ENCODE peak calls at places on chromosomes 11 and 22, in ten cellular contexts. Y is amniotic stem cell; P is kidney epithelial cell; Q is activated T-cell treated with anti-CD3 and anti-CD28 coated beads for 24 hours; N is CD4-positive, alpha-beta T cell; R is stimulated activated CD4-positive, alpha-beta T cell treated with anti-CD3 and anti-CD28 coated beads, Interleukin-15, amount 100 ng/mL, for 24 hours; X is fibroblast of mammary gland; E is astrocyte of the cerebellum; I is left colon; C is NCI-H2081 treated with DMSO at 0.1 percent for 48 hours. Z is an unnamed sample.

GRCh38 chr11:101010899-101011298 is 118.7 kb downstream of the PGR start:
- DNase-seq in N (no peak), X (peak), I (no peak), E (no peak), Y (no peak), R (no peak), Q (no peak), P (no peak), C (no peak), Z (no peak)

GRCh38 chr11:24373516-24373915 is 123.3 kb upstream of the LUZP2 start:
- DNase-seq in P (no peak), E (no peak), Y (no peak), N (no peak), Q (no peak), R (no peak), X (no peak), I (no peak), C (no peak), Z (no peak)

GRCh38 chr11:119800171-119800570 is 71.2 kb upstream of the NECTIN1 start:
- DNase-seq in X (no peak), P (no peak), Q (no peak), E (no peak), R (no peak), C (no peak), N (no peak), Y (no peak), I (no peak), Z (peak)

GRCh38 chr11:75639752-75640151 is 29.1 kb downstream of the MAP6 start:
- DNase-seq in X (peak), I (peak), Y (no peak), P (peak), N (no peak), E (no peak), Q (no peak), C (peak), R (peak), Z (peak)

GRCh38 chr22:20148414-20148813 is 2.4 kb downstream of the CCDC188 start:
- DNase-seq in Y (no peak), X (no peak), N (no peak), I (no peak), Q (no peak), E (no peak), C (no peak), R (no peak), P (no peak), Z (no peak)

GRCh38 chr22:31192513-31192912 is 19.6 kb upstream of the LIMK2 start:
- DNase-seq in N (no peak), C (no peak), P (peak), X (peak), Q (no peak), I (no peak), E (no peak), R (no peak), Y (no peak), Z (no peak)

GRCh38 chr11:114081641-114082414 is 22.3 kb downstream of the ZBTB16 start:
- DNase-seq in Q (no peak), X (peak), E (peak), I (no peak), C (no peak), P (no peak), Y (no peak), N (no peak), R (no peak), Z (no peak)

GRCh38 chr11:3119141-3119821 is 45.8 kb downstream of the OSBPL5 start:
- DNase-seq in R (peak), I (peak), X (no peak), Q (no peak), N (no peak), E (no peak), P (no peak), C (no peak), Y (no peak), Z (no peak)

GRCh38 chr11:44008698-44009097 is 39.1 kb upstream of the ACCSL start:
- DNase-seq in E (no peak), Y (no peak), N (no peak), R (no peak), Q (no peak), P (no peak), I (no peak), X (no peak), C (no peak), Z (no peak)

GRCh38 chr11:80024119-80024518 is 583.3 kb upstream of the TENM4 start:
- DNase-seq in Q (no peak), R (no peak), Y (no peak), X (no peak), C (peak), I (no peak), N (no peak), P (no peak), E (no peak), Z (no peak)

GRCh38 chr22:25370322-25370721 is 150.9 kb downstream of the CRYBB2 start:
- DNase-seq in I (no peak), E (no peak), R (no peak), N (no peak), P (no peak), C (no peak), X (no peak), Y (no peak), Q (no peak), Z (no peak)

GRCh38 chr11:2880646-2881045 is 4.9 kb downstream of the CDKN1C start:
- DNase-seq in Q (no peak), C (no peak), X (no peak), R (no peak), E (no peak), P (no peak), I (no peak), N (no peak), Y (no peak), Z (no peak)

GRCh38 chr22:19852177-19852781 is 2.4 kb downstream of the GNB1L start:
- DNase-seq in C (no peak), X (no peak), P (no peak), E (no peak), I (no peak), Q (no peak), R (no peak), Y (no peak), N (no peak), Z (no peak)

GRCh38 chr11:73201249-73201648 is 16.8 kb upstream of the P2RY2 start:
- DNase-seq in E (no peak), Q (no peak), P (no peak), C (no peak), I (peak), Y (no peak), R (no peak), N (no peak), X (peak), Z (no peak)

GRCh38 chr11:10693509-10694071 is at the start of gene IRAG1:
- DNase-seq in C (no peak), E (peak), R (no peak), P (no peak), X (peak), N (no peak), Q (no peak), I (peak), Y (no peak), Z (no peak)

GRCh38 chr11:94838027-94838610 is 70.0 kb downstream of the AMOTL1 start:
- DNase-seq in X (no peak), R (no peak), Q (no peak), I (no peak), Y (no peak), P (no peak), C (no peak), E (no peak), N (no peak), Z (no peak)

GRCh38 chr11:46122955-46123354 is 1.7 kb upstream of the PHF21A start:
- DNase-seq in P (no peak), X (peak), C (no peak), I (no peak), Q (no peak), N (no peak), Y (no peak), R (no peak), E (no peak), Z (no peak)

GRCh38 chr22:21909871-21910270 is 42.4 kb upstream of the MAPK1 start:
- DNase-seq in R (no peak), N (no peak), P (no peak), Q (no peak), Y (no peak), C (no peak), I (no peak), X (no peak), E (no peak), Z (no peak)

GRCh38 chr11:66727282-66727882 is 1.6 kb downstream of the SPTBN2 start:
- DNase-seq in C (no peak), X (no peak), P (no peak), N (no peak), I (no peak), E (no peak), R (peak), Y (no peak), Q (no peak), Z (no peak)

GRCh38 chr22:36790648-36791047 is 14.7 kb upstream of the IFT27 start:
- DNase-seq in X (no peak), N (no peak), R (peak), Q (no peak), I (no peak), C (no peak), Y (no peak), E (no peak), P (no peak), Z (no peak)

GRCh38 chr11:61281581-61282250 is 13.4 kb downstream of the VWCE start:
- DNase-seq in Y (no peak), I (peak), Q (peak), R (peak), C (no peak), X (no peak), P (no peak), N (no peak), E (no peak), Z (no peak)

GRCh38 chr11:12808519-12808918 is 134.3 kb downstream of the TEAD1 start:
- DNase-seq in P (no peak), E (no peak), Y (no peak), C (no peak), Q (no peak), I (no peak), R (no peak), X (peak), N (no peak), Z (no peak)

GRCh38 chr11:61971177-61972111 is 4.0 kb upstream of the FTH1 start:
- DNase-seq in C (no peak), Q (peak), R (peak), Y (peak), I (peak), N (no peak), P (peak), E (peak), X (peak), Z (no peak)

GRCh38 chr11:12938590-12939247 is 70.4 kb upstream of the RASSF10 start:
- DNase-seq in Y (no peak), Q (no peak), E (no peak), X (no peak), I (no peak), P (no peak), C (no peak), N (no peak), R (no peak), Z (no peak)

Z was measured in NCI-H187 treated with DMSO at 0.1 percent for 48 hours.